ENCODE peak calls at places on chromosomes 5 and 9, in eight cellular contexts. One of them, this sample, is unnamed.
A peak's percentile ranks its signal among the peaks of the same experiment; 100 is the strongest.

GRCh38 chr5:66829826-66830225 is 233.6 kb downstream of the MAST4 start:
- DNase-seq in HepG2: no peak
- DNase-seq in activated CD4-positive, alpha-beta T cell treated with anti-CD3 and anti-CD28 coated beads for 24 hours: no peak
- DNase-seq in tibial nerve: no peak
- DNase-seq in mucosa of descending colon: no peak
- DNase-seq in stimulated activated CD4-positive, alpha-beta T cell treated with anti-CD3 and anti-CD28 coated beads, Interleukin-1b, Interleukin-23, amount 100 ng/mL, for 4 hours: no peak
- DNase-seq in psoas muscle: no peak
- DNase-seq in NCI-H1694 treated with DMSO at 0.1 percent for 48 hours: no peak
- DNase-seq in this sample: no peak

GRCh38 chr5:121968910-121969607 is 7.3 kb downstream of the SRFBP1 start:
- DNase-seq in mucosa of descending colon: no peak
- DNase-seq in NCI-H1694 treated with DMSO at 0.1 percent for 48 hours: no peak
- DNase-seq in stimulated activated CD4-positive, alpha-beta T cell treated with anti-CD3 and anti-CD28 coated beads, Interleukin-1b, Interleukin-23, amount 100 ng/mL, for 4 hours: no peak
- DNase-seq in HepG2: no peak
- DNase-seq in activated CD4-positive, alpha-beta T cell treated with anti-CD3 and anti-CD28 coated beads for 24 hours: no peak
- DNase-seq in tibial nerve: no peak
- DNase-seq in psoas muscle: no peak
- DNase-seq in this sample: no peak

GRCh38 chr5:134184155-134185135 is 7.7 kb upstream of the SKP1 start:
- DNase-seq in tibial nerve: peak; percentile 37
- DNase-seq in activated CD4-positive, alpha-beta T cell treated with anti-CD3 and anti-CD28 coated beads for 24 hours: peak; percentile 64
- DNase-seq in stimulated activated CD4-positive, alpha-beta T cell treated with anti-CD3 and anti-CD28 coated beads, Interleukin-1b, Interleukin-23, amount 100 ng/mL, for 4 hours: peak; percentile 72
- DNase-seq in NCI-H1694 treated with DMSO at 0.1 percent for 48 hours: peak; percentile 27
- DNase-seq in psoas muscle: peak; percentile 64
- DNase-seq in mucosa of descending colon: peak; percentile 83
- DNase-seq in HepG2: peak; percentile 62
- DNase-seq in this sample: peak; percentile 87

GRCh38 chr5:160542840-160543239 is 121.2 kb downstream of the PTTG1 start:
- DNase-seq in psoas muscle: no peak
- DNase-seq in HepG2: no peak
- DNase-seq in NCI-H1694 treated with DMSO at 0.1 percent for 48 hours: no peak
- DNase-seq in tibial nerve: no peak
- DNase-seq in mucosa of descending colon: no peak
- DNase-seq in activated CD4-positive, alpha-beta T cell treated with anti-CD3 and anti-CD28 coated beads for 24 hours: no peak
- DNase-seq in stimulated activated CD4-positive, alpha-beta T cell treated with anti-CD3 and anti-CD28 coated beads, Interleukin-1b, Interleukin-23, amount 100 ng/mL, for 4 hours: no peak
- DNase-seq in this sample: no peak

GRCh38 chr9:11086561-11086960 is 473.8 kb upstream of the PTPRD start:
- DNase-seq in tibial nerve: no peak
- DNase-seq in psoas muscle: no peak
- DNase-seq in stimulated activated CD4-positive, alpha-beta T cell treated with anti-CD3 and anti-CD28 coated beads, Interleukin-1b, Interleukin-23, amount 100 ng/mL, for 4 hours: no peak
- DNase-seq in NCI-H1694 treated with DMSO at 0.1 percent for 48 hours: no peak
- DNase-seq in activated CD4-positive, alpha-beta T cell treated with anti-CD3 and anti-CD28 coated beads for 24 hours: no peak
- DNase-seq in HepG2: no peak
- DNase-seq in mucosa of descending colon: no peak
- DNase-seq in this sample: no peak

GRCh38 chr5:151234476-151235238 is 10.8 kb upstream of the CCDC69 start:
- DNase-seq in psoas muscle: peak; percentile 76
- DNase-seq in stimulated activated CD4-positive, alpha-beta T cell treated with anti-CD3 and anti-CD28 coated beads, Interleukin-1b, Interleukin-23, amount 100 ng/mL, for 4 hours: no peak
- DNase-seq in tibial nerve: peak; percentile 60
- DNase-seq in mucosa of descending colon: peak; percentile 61
- DNase-seq in NCI-H1694 treated with DMSO at 0.1 percent for 48 hours: no peak
- DNase-seq in activated CD4-positive, alpha-beta T cell treated with anti-CD3 and anti-CD28 coated beads for 24 hours: no peak
- DNase-seq in HepG2: peak; percentile 85
- DNase-seq in this sample: no peak

GRCh38 chr5:31853398-31854135 is 214.6 kb downstream of the PDZD2 start:
- DNase-seq in NCI-H1694 treated with DMSO at 0.1 percent for 48 hours: no peak
- DNase-seq in activated CD4-positive, alpha-beta T cell treated with anti-CD3 and anti-CD28 coated beads for 24 hours: no peak
- DNase-seq in HepG2: no peak
- DNase-seq in psoas muscle: no peak
- DNase-seq in mucosa of descending colon: no peak
- DNase-seq in stimulated activated CD4-positive, alpha-beta T cell treated with anti-CD3 and anti-CD28 coated beads, Interleukin-1b, Interleukin-23, amount 100 ng/mL, for 4 hours: no peak
- DNase-seq in tibial nerve: no peak
- DNase-seq in this sample: peak; percentile 28

GRCh38 chr5:33297760-33298216 is 143.0 kb upstream of the TARS1 start:
- DNase-seq in HepG2: no peak
- DNase-seq in NCI-H1694 treated with DMSO at 0.1 percent for 48 hours: no peak
- DNase-seq in psoas muscle: no peak
- DNase-seq in stimulated activated CD4-positive, alpha-beta T cell treated with anti-CD3 and anti-CD28 coated beads, Interleukin-1b, Interleukin-23, amount 100 ng/mL, for 4 hours: no peak
- DNase-seq in mucosa of descending colon: no peak
- DNase-seq in tibial nerve: no peak
- DNase-seq in activated CD4-positive, alpha-beta T cell treated with anti-CD3 and anti-CD28 coated beads for 24 hours: no peak
- DNase-seq in this sample: peak; percentile 34

GRCh38 chr9:2872307-2872940 is 28.5 kb upstream of the PUM3 start:
- DNase-seq in HepG2: peak; percentile 49
- DNase-seq in stimulated activated CD4-positive, alpha-beta T cell treated with anti-CD3 and anti-CD28 coated beads, Interleukin-1b, Interleukin-23, amount 100 ng/mL, for 4 hours: no peak
- DNase-seq in psoas muscle: no peak
- DNase-seq in mucosa of descending colon: no peak
- DNase-seq in NCI-H1694 treated with DMSO at 0.1 percent for 48 hours: peak; percentile 13
- DNase-seq in activated CD4-positive, alpha-beta T cell treated with anti-CD3 and anti-CD28 coated beads for 24 hours: no peak
- DNase-seq in tibial nerve: no peak
- DNase-seq in this sample: peak; percentile 10

GRCh38 chr5:137573376-137573775 is 74.2 kb upstream of the SPOCK1 start:
- DNase-seq in mucosa of descending colon: no peak
- DNase-seq in HepG2: no peak
- DNase-seq in psoas muscle: no peak
- DNase-seq in activated CD4-positive, alpha-beta T cell treated with anti-CD3 and anti-CD28 coated beads for 24 hours: no peak
- DNase-seq in stimulated activated CD4-positive, alpha-beta T cell treated with anti-CD3 and anti-CD28 coated beads, Interleukin-1b, Interleukin-23, amount 100 ng/mL, for 4 hours: no peak
- DNase-seq in NCI-H1694 treated with DMSO at 0.1 percent for 48 hours: no peak
- DNase-seq in tibial nerve: no peak
- DNase-seq in this sample: no peak

GRCh38 chr9:76049341-76049740 is 158.9 kb downstream of the PCSK5 start:
- DNase-seq in activated CD4-positive, alpha-beta T cell treated with anti-CD3 and anti-CD28 coated beads for 24 hours: no peak
- DNase-seq in stimulated activated CD4-positive, alpha-beta T cell treated with anti-CD3 and anti-CD28 coated beads, Interleukin-1b, Interleukin-23, amount 100 ng/mL, for 4 hours: no peak
- DNase-seq in HepG2: no peak
- DNase-seq in tibial nerve: no peak
- DNase-seq in NCI-H1694 treated with DMSO at 0.1 percent for 48 hours: no peak
- DNase-seq in mucosa of descending colon: peak; percentile 55
- DNase-seq in psoas muscle: no peak
- DNase-seq in this sample: no peak

GRCh38 chr5:5658226-5658625 is 235.7 kb downstream of the ICE1 start:
- DNase-seq in psoas muscle: peak; percentile 34
- DNase-seq in tibial nerve: no peak
- DNase-seq in mucosa of descending colon: no peak
- DNase-seq in activated CD4-positive, alpha-beta T cell treated with anti-CD3 and anti-CD28 coated beads for 24 hours: no peak
- DNase-seq in stimulated activated CD4-positive, alpha-beta T cell treated with anti-CD3 and anti-CD28 coated beads, Interleukin-1b, Interleukin-23, amount 100 ng/mL, for 4 hours: no peak
- DNase-seq in HepG2: no peak
- DNase-seq in NCI-H1694 treated with DMSO at 0.1 percent for 48 hours: no peak
- DNase-seq in this sample: no peak

GRCh38 chr9:99607852-99608448 is 213.7 kb upstream of the NR4A3 start:
- DNase-seq in stimulated activated CD4-positive, alpha-beta T cell treated with anti-CD3 and anti-CD28 coated beads, Interleukin-1b, Interleukin-23, amount 100 ng/mL, for 4 hours: no peak
- DNase-seq in NCI-H1694 treated with DMSO at 0.1 percent for 48 hours: no peak
- DNase-seq in activated CD4-positive, alpha-beta T cell treated with anti-CD3 and anti-CD28 coated beads for 24 hours: no peak
- DNase-seq in psoas muscle: no peak
- DNase-seq in HepG2: no peak
- DNase-seq in mucosa of descending colon: no peak
- DNase-seq in tibial nerve: no peak
- DNase-seq in this sample: no peak

GRCh38 chr9:86464242-86464641 is 110.0 kb upstream of the TUT7 start:
- DNase-seq in tibial nerve: no peak
- DNase-seq in HepG2: no peak
- DNase-seq in mucosa of descending colon: no peak
- DNase-seq in NCI-H1694 treated with DMSO at 0.1 percent for 48 hours: no peak
- DNase-seq in stimulated activated CD4-positive, alpha-beta T cell treated with anti-CD3 and anti-CD28 coated beads, Interleukin-1b, Interleukin-23, amount 100 ng/mL, for 4 hours: no peak
- DNase-seq in psoas muscle: no peak
- DNase-seq in activated CD4-positive, alpha-beta T cell treated with anti-CD3 and anti-CD28 coated beads for 24 hours: no peak
- DNase-seq in this sample: peak; percentile 50

GRCh38 chr9:110199643-110200042 is 8.3 kb downstream of the C9orf152 start:
- DNase-seq in stimulated activated CD4-positive, alpha-beta T cell treated with anti-CD3 and anti-CD28 coated beads, Interleukin-1b, Interleukin-23, amount 100 ng/mL, for 4 hours: no peak
- DNase-seq in activated CD4-positive, alpha-beta T cell treated with anti-CD3 and anti-CD28 coated beads for 24 hours: no peak
- DNase-seq in HepG2: no peak
- DNase-seq in tibial nerve: no peak
- DNase-seq in NCI-H1694 treated with DMSO at 0.1 percent for 48 hours: no peak
- DNase-seq in mucosa of descending colon: no peak
- DNase-seq in psoas muscle: no peak
- DNase-seq in this sample: no peak

GRCh38 chr5:80372780-80373179 is 35.1 kb upstream of the ZFYVE16 start:
- DNase-seq in mucosa of descending colon: no peak
- DNase-seq in tibial nerve: no peak
- DNase-seq in stimulated activated CD4-positive, alpha-beta T cell treated with anti-CD3 and anti-CD28 coated beads, Interleukin-1b, Interleukin-23, amount 100 ng/mL, for 4 hours: no peak
- DNase-seq in HepG2: no peak
- DNase-seq in NCI-H1694 treated with DMSO at 0.1 percent for 48 hours: no peak
- DNase-seq in activated CD4-positive, alpha-beta T cell treated with anti-CD3 and anti-CD28 coated beads for 24 hours: no peak
- DNase-seq in psoas muscle: no peak
- DNase-seq in this sample: no peak

GRCh38 chr9:34252670-34253459 is 74.0 kb downstream of the UBAP1 start:
- DNase-seq in tibial nerve: peak; percentile 61
- DNase-seq in mucosa of descending colon: no peak
- DNase-seq in psoas muscle: peak; percentile 68
- DNase-seq in HepG2: peak; percentile 50
- DNase-seq in stimulated activated CD4-positive, alpha-beta T cell treated with anti-CD3 and anti-CD28 coated beads, Interleukin-1b, Interleukin-23, amount 100 ng/mL, for 4 hours: peak; percentile 60
- DNase-seq in NCI-H1694 treated with DMSO at 0.1 percent for 48 hours: peak; percentile 27
- DNase-seq in activated CD4-positive, alpha-beta T cell treated with anti-CD3 and anti-CD28 coated beads for 24 hours: peak; percentile 50
- DNase-seq in this sample: peak; percentile 87

GRCh38 chr9:4929917-4930316 is 55.2 kb upstream of the JAK2 start:
- DNase-seq in mucosa of descending colon: no peak
- DNase-seq in NCI-H1694 treated with DMSO at 0.1 percent for 48 hours: no peak
- DNase-seq in stimulated activated CD4-positive, alpha-beta T cell treated with anti-CD3 and anti-CD28 coated beads, Interleukin-1b, Interleukin-23, amount 100 ng/mL, for 4 hours: no peak
- DNase-seq in activated CD4-positive, alpha-beta T cell treated with anti-CD3 and anti-CD28 coated beads for 24 hours: no peak
- DNase-seq in HepG2: peak; percentile 10
- DNase-seq in psoas muscle: no peak
- DNase-seq in tibial nerve: no peak
- DNase-seq in this sample: no peak

GRCh38 chr5:162209005-162209605 is 141.5 kb downstream of the GABRG2 start:
- DNase-seq in mucosa of descending colon: peak; percentile 40
- DNase-seq in stimulated activated CD4-positive, alpha-beta T cell treated with anti-CD3 and anti-CD28 coated beads, Interleukin-1b, Interleukin-23, amount 100 ng/mL, for 4 hours: no peak
- DNase-seq in NCI-H1694 treated with DMSO at 0.1 percent for 48 hours: peak; percentile 23
- DNase-seq in psoas muscle: no peak
- DNase-seq in HepG2: peak; percentile 25
- DNase-seq in tibial nerve: no peak
- DNase-seq in activated CD4-positive, alpha-beta T cell treated with anti-CD3 and anti-CD28 coated beads for 24 hours: no peak
- DNase-seq in this sample: peak; percentile 84

GRCh38 chr5:133106761-133107572 is 55.2 kb downstream of the HSPA4 start:
- DNase-seq in stimulated activated CD4-positive, alpha-beta T cell treated with anti-CD3 and anti-CD28 coated beads, Interleukin-1b, Interleukin-23, amount 100 ng/mL, for 4 hours: no peak
- DNase-seq in NCI-H1694 treated with DMSO at 0.1 percent for 48 hours: no peak
- DNase-seq in HepG2: no peak
- DNase-seq in psoas muscle: no peak
- DNase-seq in tibial nerve: no peak
- DNase-seq in mucosa of descending colon: no peak
- DNase-seq in activated CD4-positive, alpha-beta T cell treated with anti-CD3 and anti-CD28 coated beads for 24 hours: no peak
- DNase-seq in this sample: no peak

GRCh38 chr9:99472240-99472915 is 250.3 kb downstream of the SEC61B start:
- DNase-seq in activated CD4-positive, alpha-beta T cell treated with anti-CD3 and anti-CD28 coated beads for 24 hours: no peak
- DNase-seq in stimulated activated CD4-positive, alpha-beta T cell treated with anti-CD3 and anti-CD28 coated beads, Interleukin-1b, Interleukin-23, amount 100 ng/mL, for 4 hours: no peak
- DNase-seq in psoas muscle: no peak
- DNase-seq in tibial nerve: no peak
- DNase-seq in NCI-H1694 treated with DMSO at 0.1 percent for 48 hours: no peak
- DNase-seq in mucosa of descending colon: no peak
- DNase-seq in HepG2: no peak
- DNase-seq in this sample: no peak